ENCODE peak calls at places on chromosomes 11 and 22, in six cellular contexts. N is GM23338, O is K562, F is GM12878, U is prostate gland, V is HCT116. B is an unnamed sample.

GRCh38 chr11:10602366-10602765 is 33.9 kb upstream of the LYVE1 start:
- DNase-seq in N (no peak), O (no peak), F (no peak), U (no peak), V (no peak), B (no peak)

GRCh38 chr11:57501951-57502350 is 13.6 kb downstream of the SLC43A1 start:
- DNase-seq in N (no peak), O (no peak), F (no peak), U (no peak), V (no peak), B (no peak)

GRCh38 chr11:8025123-8025522 is 38.0 kb downstream of the EIF3F start:
- DNase-seq in N (no peak), O (no peak), F (no peak), U (no peak), V (no peak), B (no peak)

GRCh38 chr11:45756384-45757010 is 48.5 kb upstream of the SLC35C1 start:
- DNase-seq in N (peak), O (peak), F (no peak), U (no peak), V (no peak), B (no peak)

GRCh38 chr22:44448271-44448780 is 49.7 kb downstream of the RTL6 start:
- DNase-seq in N (no peak), O (no peak), F (no peak), U (peak), V (no peak), B (no peak)

GRCh38 chr11:111707039-111707690 is 59.0 kb downstream of the PPP2R1B start:
- DNase-seq in N (no peak), O (no peak), F (no peak), U (peak), V (no peak), B (peak)

GRCh38 chr11:117807482-117808272 is 10.7 kb upstream of the DSCAML1 start:
- DNase-seq in N (peak), O (peak), F (no peak), U (peak), V (peak), B (peak)

GRCh38 chr11:59174664-59175033 is 2.7 kb downstream of the DTX4 start:
- DNase-seq in N (no peak), O (no peak), F (no peak), U (no peak), V (no peak), B (no peak)

GRCh38 chr22:45311033-45311531 is 1.3 kb downstream of the FAM118A start:
- DNase-seq in N (no peak), O (no peak), F (no peak), U (peak), V (no peak), B (no peak)

GRCh38 chr22:37713761-37714160 is 16.9 kb downstream of the TRIOBP start:
- DNase-seq in N (no peak), O (no peak), F (no peak), U (no peak), V (no peak), B (no peak)

GRCh38 chr11:19690885-19691284 is 21.8 kb upstream of the NAV2 start:
- DNase-seq in N (no peak), O (no peak), F (no peak), U (no peak), V (no peak), B (no peak)

GRCh38 chr11:114162719-114163123 is 103.2 kb downstream of the ZBTB16 start:
- DNase-seq in N (no peak), O (no peak), F (no peak), U (peak), V (no peak), B (peak)

GRCh38 chr11:69443138-69443967 is 38.1 kb upstream of the LINC01488 start:
- DNase-seq in N (peak), O (peak), F (peak), U (peak), V (peak), B (peak)

GRCh38 chr11:69445131-69445470 is 36.4 kb upstream of the LINC01488 start:
- DNase-seq in N (no peak), O (no peak), F (no peak), U (no peak), V (no peak), B (no peak)

GRCh38 chr11:69443968-69444364 is 37.5 kb upstream of the LINC01488 start:
- DNase-seq in N (no peak), O (peak), F (no peak), U (no peak), V (no peak), B (no peak)

GRCh38 chr11:69446108-69446507 is 35.4 kb upstream of the LINC01488 start:
- DNase-seq in N (no peak), O (no peak), F (no peak), U (no peak), V (no peak), B (no peak)

GRCh38 chr11:69444381-69445130 is 36.9 kb upstream of the LINC01488 start:
- DNase-seq in N (peak), O (peak), F (no peak), U (peak), V (no peak), B (no peak)
- TF ChIP-seq CTCF in N (peak), O (peak), F (no peak), U (no peak), V (no peak), B (no peak)

DNA sequence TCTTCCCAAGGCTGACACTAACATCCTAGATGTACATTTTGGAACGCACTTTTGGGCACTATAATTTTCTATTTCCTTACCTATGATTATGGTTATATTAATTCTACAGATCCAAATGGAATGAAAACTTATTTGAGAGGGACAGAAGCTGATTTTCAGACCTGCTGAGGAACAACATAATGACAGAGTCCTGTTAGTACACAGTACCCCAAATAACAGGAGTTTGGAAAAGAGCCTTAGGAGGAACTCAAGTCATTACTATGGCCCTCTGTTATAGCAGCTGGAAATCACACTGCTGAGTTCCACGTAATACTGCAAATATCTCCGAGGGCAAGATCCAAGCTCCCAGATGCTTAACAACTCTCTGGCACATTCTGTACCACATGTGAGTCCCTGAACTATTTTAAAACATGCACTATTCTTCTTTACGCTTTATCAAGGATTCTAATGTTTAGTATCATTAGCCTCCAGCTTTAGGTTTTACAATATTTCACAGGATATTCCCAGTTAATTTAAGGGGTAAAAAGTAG is 1027.7 kb upstream of the CCDC90B start:
- DNase-seq in N (no peak), O (no peak), F (no peak), U (no peak), V (no peak), B (no peak)
- TF ChIP-seq POLR2AphosphoS5 in N (no peak), O (no peak), F (no peak), U (no peak), V (no peak), B (no peak)

DNA sequence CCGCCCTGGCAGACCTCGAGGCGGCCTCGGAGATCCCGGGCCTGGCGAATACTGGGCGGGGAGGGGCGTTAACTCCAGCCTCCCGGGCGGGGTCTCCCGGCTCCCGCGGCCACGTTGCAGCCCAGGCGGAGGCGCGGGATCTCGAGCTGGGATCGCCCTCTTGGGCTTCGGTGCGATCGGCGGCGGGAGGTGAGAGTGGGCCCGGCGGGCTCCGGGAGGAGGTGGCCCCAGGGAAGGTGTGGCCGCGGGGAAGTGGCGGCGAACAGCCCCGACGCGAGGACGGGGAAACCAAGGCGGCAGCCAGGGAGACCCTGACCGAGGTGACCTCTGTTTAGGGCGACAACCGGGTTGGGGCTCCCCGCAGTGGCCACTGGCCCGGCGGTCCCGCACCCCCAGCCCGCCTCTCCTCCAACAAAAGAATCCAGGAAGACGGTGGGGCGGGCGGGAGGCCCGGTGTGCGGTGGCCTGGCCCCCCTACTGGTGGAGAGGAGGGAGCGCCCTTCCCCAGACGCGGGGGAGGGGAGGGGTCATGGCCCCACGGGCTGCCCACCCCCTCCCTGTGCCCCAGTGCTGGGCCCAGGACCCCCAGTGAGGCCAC is at the start of gene PHETA2:
- DNase-seq in N (peak), O (no peak), F (no peak), U (no peak), V (no peak), B (peak)
- H3K4me3 ChIP-seq in N (peak), O (no peak), F (peak), U (peak), V (no peak), B (peak)

GRCh38 chr11:76119032-76119431 is 87.3 kb downstream of the WNT11 start:
- DNase-seq in N (no peak), O (no peak), F (no peak), U (no peak), V (no peak), B (no peak)
- TF ChIP-seq CTCF in N (no peak), O (peak), F (no peak), U (no peak), V (no peak), B (no peak)

GRCh38 chr11:122322369-122322768 is 206.4 kb upstream of the BLID start:
- DNase-seq in N (no peak), O (no peak), F (no peak), U (no peak), V (no peak), B (no peak)
- TF ChIP-seq POLR2AphosphoS5 in N (no peak), O (no peak), F (no peak), U (no peak), V (no peak), B (no peak)

GRCh38 chr11:64183890-64184289 is 2.1 kb upstream of the STIP1 start:
- DNase-seq in N (no peak), O (no peak), F (no peak), U (no peak), V (no peak), B (no peak)

GRCh38 chr11:64180871-64181270 is 5.1 kb upstream of the STIP1 start:
- DNase-seq in N (no peak), O (no peak), F (no peak), U (no peak), V (no peak), B (no peak)

GRCh38 chr11:64186205-64187165 is 514 bp downstream of the STIP1 start:
- DNase-seq in N (peak), O (peak), F (no peak), U (peak), V (no peak), B (no peak)

GRCh38 chr11:64181506-64182411 is 4.2 kb upstream of the STIP1 start:
- DNase-seq in N (peak), O (peak), F (no peak), U (peak), V (peak), B (peak)

DNA sequence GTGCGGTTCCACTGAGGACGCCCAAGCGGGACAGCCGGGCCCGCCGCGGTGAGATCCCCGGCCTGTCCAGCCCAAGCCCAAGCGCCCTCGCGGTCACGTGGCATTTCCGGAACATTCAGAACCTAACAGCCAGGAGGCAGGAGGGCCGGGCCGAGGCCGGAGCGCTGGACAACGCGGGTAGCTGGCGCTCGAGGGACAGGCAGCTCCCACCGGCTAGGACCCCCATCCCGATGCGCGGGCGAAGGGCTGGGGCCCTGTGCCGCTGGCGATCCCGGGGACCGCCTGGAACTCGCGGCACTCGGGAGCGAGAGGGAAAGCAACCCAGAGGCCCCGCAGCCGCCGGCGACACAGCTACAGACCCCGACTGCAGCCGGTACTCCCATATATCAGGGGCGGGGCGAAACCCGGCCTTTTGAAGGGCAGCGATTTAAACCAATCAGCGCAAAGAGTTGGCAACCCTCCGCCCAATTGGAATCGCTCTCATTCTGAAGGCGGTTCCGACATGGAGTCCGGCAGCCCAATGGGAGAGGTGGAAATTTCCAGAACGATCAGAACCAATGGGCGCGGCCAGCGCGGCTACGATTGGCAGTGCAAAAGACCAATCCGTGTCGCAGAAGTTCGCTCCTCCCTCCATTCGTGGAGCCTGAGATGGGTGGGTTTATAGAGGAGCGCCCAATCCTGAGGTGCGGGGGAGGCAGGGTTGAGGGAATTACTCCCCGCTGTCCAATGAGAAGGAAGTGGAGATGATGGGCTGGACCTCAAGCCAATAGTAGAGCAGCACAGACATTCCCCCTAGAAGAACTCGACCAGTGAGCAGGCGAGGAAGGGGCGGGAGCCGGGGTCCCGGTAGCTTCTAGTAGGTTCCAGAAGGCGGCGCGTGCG is at the start of gene STIP1:
- DNase-seq in N (peak), O (peak), F (peak), U (peak), V (peak), B (peak)
- H3K4me3 ChIP-seq in N (peak), O (peak), F (peak), U (peak), V (peak), B (no peak)

DNA sequence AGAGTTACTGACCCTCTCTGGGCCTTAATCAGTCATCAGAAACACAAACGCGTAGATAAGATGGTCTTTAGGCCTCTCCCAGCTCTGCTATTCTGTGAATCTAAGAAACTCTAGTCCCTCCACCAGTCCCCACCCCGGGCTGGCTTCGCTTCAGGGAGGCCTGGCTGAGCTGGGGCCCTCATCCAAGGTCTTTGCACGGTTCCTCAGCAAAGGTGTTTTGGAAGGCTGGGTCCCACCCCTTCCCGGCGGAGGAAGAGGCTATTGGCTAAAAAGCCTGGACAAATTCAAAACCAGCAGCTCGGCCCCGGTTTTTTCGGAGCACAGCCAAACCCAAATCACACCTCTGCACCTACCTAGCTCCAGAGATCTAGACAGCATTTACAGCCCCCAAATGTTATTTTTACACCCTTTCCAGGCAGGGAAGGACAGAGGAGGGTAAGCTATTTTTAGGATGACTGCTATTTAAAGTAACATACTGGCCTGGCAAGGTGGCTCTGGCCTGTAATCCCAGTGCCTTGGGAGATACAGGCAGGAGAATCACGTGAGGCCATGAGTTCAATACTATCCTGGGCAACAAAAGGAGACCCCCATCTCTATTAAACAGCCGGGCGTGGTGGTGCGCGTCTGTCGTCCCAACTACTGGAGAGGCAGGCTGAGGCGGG is 13.2 kb upstream of the HDHD5 start:
- DNase-seq in N (peak), O (no peak), F (no peak), U (peak), V (no peak), B (no peak)
- TF ChIP-seq CTCF in N (no peak), O (no peak), F (no peak), U (no peak), V (no peak), B (no peak)

GRCh38 chr22:25403752-25404471 is 160.6 kb upstream of the GRK3 start:
- DNase-seq in N (peak), O (peak), F (no peak), U (no peak), V (no peak), B (no peak)

GRCh38 chr22:25406510-25407210 is 157.8 kb upstream of the GRK3 start:
- DNase-seq in N (no peak), O (no peak), F (no peak), U (no peak), V (no peak), B (no peak)

GRCh38 chr22:25404556-25404922 is 159.9 kb upstream of the GRK3 start:
- DNase-seq in N (peak), O (peak), F (no peak), U (no peak), V (no peak), B (no peak)

GRCh38 chr22:25405854-25406509 is 158.5 kb upstream of the GRK3 start:
- DNase-seq in N (no peak), O (no peak), F (no peak), U (no peak), V (no peak), B (peak)

GRCh38 chr22:25404923-25405853 is 159.3 kb upstream of the GRK3 start:
- DNase-seq in N (peak), O (peak), F (no peak), U (peak), V (no peak), B (no peak)
- TF ChIP-seq POLR2AphosphoS5 in N (peak), O (peak), F (no peak), U (peak), V (peak), B (no peak)

DNA sequence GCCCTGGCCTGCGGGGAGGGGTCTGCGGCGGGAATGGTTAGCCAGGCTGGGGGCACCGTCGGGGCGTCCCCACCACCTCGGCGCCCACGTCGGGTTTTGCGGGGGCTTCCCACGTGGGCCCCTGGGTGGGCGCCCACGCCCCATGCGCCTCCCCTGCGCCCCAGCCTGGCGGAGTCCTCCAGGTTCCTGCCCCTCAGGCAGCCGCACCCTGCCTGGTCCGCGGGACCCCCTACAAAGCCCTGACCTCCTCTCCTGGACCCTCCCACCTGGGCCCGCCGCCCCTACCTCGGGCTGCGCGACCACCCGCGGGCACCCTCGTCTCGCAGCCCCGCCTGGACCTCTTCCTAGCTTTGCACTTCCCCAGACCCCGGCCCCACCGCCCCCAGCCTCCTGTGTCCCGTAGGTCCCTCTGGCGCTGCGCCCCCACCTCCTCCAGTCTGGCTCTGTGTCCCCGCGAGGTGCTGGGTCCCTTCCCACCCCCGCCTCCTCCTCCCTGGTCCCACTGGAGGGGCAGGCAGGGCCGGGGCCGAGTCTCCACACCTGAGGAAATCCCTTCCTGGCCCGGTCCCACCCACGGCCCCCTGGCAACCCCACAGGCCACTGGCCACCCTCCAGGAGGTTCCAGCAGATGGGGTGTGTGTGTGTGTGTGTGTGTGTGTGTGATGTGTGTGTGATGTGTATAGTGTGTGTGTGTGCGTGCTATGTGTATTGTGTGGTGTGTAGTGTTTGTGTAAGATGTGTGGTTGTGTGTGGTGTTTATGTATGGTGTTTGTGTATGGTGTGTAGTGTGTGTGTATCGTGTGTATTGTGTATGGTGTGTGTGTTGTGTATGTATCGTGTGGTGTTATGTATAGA is 11.8 kb downstream of the PIM3 start:
- DNase-seq in N (no peak), O (no peak), F (no peak), U (peak), V (no peak), B (peak)
- H3K4me3 ChIP-seq in N (no peak), O (no peak), F (peak), U (no peak), V (peak), B (peak)

B was measured in suprapubic skin.